ENCODE peak calls at places on chromosomes 13 and 19, in nine cellular contexts. H, T, R, A, W, C, L, K and P are unnamed samples. For H3K27me3, the result is how much of the 10 kb centered on the place peaks cover.

GRCh38 chr13:94454906-94455305 is 24.6 kb downstream of the DCT start:
- DNase-seq in H (no peak), T (no peak), R (no peak), A (no peak), W (no peak), C (no peak), L (no peak), K (no peak), P (no peak)

GRCh38 chr13:28753208-28753892 is 34.6 kb upstream of the SLC46A3 start:
- DNase-seq in H (peak), T (peak), R (peak), A (no peak), W (no peak), C (no peak), L (peak), K (peak), P (peak)

GRCh38 chr19:16899566-16900075 is 10.8 kb downstream of the F2RL3 start:
- DNase-seq in H (no peak), T (peak), R (no peak), A (peak), W (no peak), C (no peak), L (no peak), K (peak), P (peak)

GRCh38 chr13:26221399-26221720 is 754 bp downstream of the RNF6 start:
- DNase-seq in H (no peak), T (no peak), R (no peak), A (no peak), W (no peak), C (no peak), L (no peak), K (no peak), P (no peak)

GRCh38 chr13:26132756-26133155 is 80.9 kb upstream of the SHISA2 start:
- DNase-seq in H (no peak), T (peak), R (no peak), A (no peak), W (no peak), C (no peak), L (no peak), K (no peak), P (peak)

GRCh38 chr13:80562423-80562822 is 221.5 kb upstream of the SPRY2 start:
- DNase-seq in H (no peak), T (no peak), R (no peak), A (no peak), W (no peak), C (no peak), L (no peak), K (no peak), P (no peak)

GRCh38 chr13:51564252-51564651 is 20.0 kb upstream of the WDFY2 start:
- DNase-seq in H (no peak), T (peak), R (no peak), A (no peak), W (no peak), C (no peak), L (no peak), K (no peak), P (no peak)

GRCh38 chr13:110044521-110045200 is 258.3 kb upstream of the IRS2 start:
- DNase-seq in H (no peak), T (no peak), R (no peak), A (peak), W (no peak), C (no peak), L (no peak), K (no peak), P (no peak)

GRCh38 chr13:97855570-97855970 is 97.9 kb upstream of the IPO5 start:
- DNase-seq in H (peak), T (peak), R (no peak), A (peak), W (peak), C (peak), L (peak), K (no peak), P (peak)

GRCh38 chr13:72221276-72221962 is 354.4 kb upstream of the DACH1 start:
- DNase-seq in H (peak), T (peak), R (no peak), A (no peak), W (no peak), C (no peak), L (no peak), K (peak), P (peak)

GRCh38 chr19:17946965-17947784 is 14.4 kb downstream of the CCDC124 start:
- DNase-seq in H (no peak), T (peak), R (no peak), A (no peak), W (peak), C (no peak), L (no peak), K (no peak), P (no peak)

GRCh38 chr19:49271080-49271753 is 53.8 kb downstream of the SLC6A16 start:
- DNase-seq in H (no peak), T (no peak), R (no peak), A (no peak), W (no peak), C (no peak), L (no peak), K (no peak), P (no peak)

GRCh38 chr13:45406421-45406820 is 11.8 kb downstream of the SLC25A30 start:
- DNase-seq in H (no peak), T (no peak), R (no peak), A (no peak), W (no peak), C (no peak), L (no peak), K (no peak), P (no peak)

GRCh38 chr13:113947321-113948033 is 26.4 kb downstream of the C13orf46 start:
- DNase-seq in H (no peak), T (peak), R (no peak), A (no peak), W (no peak), C (peak), L (no peak), K (no peak), P (peak)

GRCh38 chr13:79456051-79456450 is 24.9 kb upstream of the NDFIP2 start:
- DNase-seq in H (no peak), T (no peak), R (no peak), A (no peak), W (no peak), C (no peak), L (no peak), K (no peak), P (no peak)

GRCh38 chr19:10258080-10258710 is 6.2 kb downstream of the MRPL4 start:
- DNase-seq in H (no peak), T (no peak), R (no peak), A (no peak), W (no peak), C (no peak), L (no peak), K (no peak), P (peak)

GRCh38 chr13:30034448-30034795 is 184.0 kb upstream of the UBL3 start:
- DNase-seq in H (no peak), T (no peak), R (no peak), A (no peak), W (no peak), C (no peak), L (no peak), K (no peak), P (no peak)

GRCh38 chr19:13953021-13953531 is 767 bp downstream of the DCAF15 start:
- DNase-seq in H (no peak), T (peak), R (no peak), A (no peak), W (no peak), C (no peak), L (no peak), K (no peak), P (no peak)

GRCh38 chr19:7516281-7516862 is 469 bp downstream of the ZNF358 start:
- DNase-seq in H (no peak), T (peak), R (no peak), A (no peak), W (no peak), C (peak), L (no peak), K (no peak), P (no peak)
- H3K4me3 ChIP-seq in H (peak), T (peak), R (peak), A (peak), W (no peak), C (peak), L (peak), K (peak), P (peak)

DNA sequence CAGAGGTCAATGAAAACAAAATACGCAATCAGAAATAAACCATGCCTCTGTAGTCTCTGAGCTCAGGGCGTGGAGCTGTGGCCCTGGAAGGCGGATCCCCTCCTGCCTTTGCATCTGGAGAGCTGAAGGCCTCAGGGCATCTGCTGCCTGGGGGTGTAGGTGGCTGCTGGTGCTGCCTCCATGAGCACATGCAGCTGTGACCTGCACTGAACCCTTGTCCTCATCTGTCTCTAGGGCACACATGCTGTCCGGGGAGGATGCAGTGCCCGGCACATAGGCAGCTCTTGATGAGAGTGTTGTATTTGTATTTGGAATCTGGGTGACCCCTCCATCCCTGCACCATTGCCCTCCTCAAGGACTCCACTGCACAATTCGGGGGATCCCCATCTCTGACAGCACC is 185.7 kb downstream of the TEX29 start:
- DNase-seq in H (no peak), T (peak), R (no peak), A (no peak), W (no peak), C (no peak), L (no peak), K (no peak), P (no peak)
- H3K27me3 ChIP-seq in H (under half), T (under half), R (half or more), A (under half), W (under half), C (under half), L (under half), K (under half), P (under half)

DNA sequence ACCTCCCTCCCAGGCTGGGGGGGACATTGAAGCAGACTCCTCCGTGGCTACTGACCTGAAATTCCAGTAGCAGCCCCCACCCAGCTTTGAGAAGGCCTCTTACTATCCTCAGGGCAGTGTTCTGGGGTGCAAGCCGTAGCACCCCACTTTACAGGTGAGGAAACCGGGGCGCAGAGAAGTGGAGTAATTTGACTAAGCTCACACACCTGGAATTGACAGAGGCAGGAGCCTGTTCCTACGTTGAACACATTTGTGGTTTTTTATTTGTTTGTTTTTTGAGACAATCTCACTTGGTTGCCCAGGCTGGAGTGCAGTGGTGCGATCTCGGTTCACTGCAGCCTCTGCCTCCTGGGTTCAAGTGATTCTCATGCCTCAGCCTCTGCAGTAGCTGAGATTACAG is 14.6 kb upstream of the S1PR4 start:
- DNase-seq in H (no peak), T (no peak), R (no peak), A (no peak), W (no peak), C (no peak), L (no peak), K (no peak), P (no peak)
- H3K4me3 ChIP-seq in H (no peak), T (no peak), R (no peak), A (no peak), W (no peak), C (no peak), L (no peak), K (no peak), P (no peak)

DNA sequence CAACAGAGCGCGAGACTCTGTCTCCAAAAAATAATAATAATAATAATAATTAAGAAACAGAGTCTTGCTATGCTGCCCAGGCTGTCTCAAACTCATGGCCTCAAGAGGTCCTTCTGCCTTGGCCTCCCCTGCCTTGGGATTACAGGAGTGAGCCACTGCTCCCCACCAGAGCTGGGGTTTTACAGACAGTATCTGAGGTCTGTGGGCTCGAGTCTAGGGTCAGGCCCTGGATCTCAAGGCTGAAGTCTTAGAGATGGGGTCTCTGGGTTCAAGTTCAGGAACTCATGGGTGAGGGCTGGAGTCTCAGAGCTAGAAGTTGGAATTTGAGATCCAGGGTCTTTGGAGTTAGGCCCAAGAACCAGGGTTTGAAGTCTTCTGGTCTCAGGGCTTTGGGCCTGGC is 3.5 kb downstream of the IL11 start:
- DNase-seq in H (no peak), T (no peak), R (no peak), A (no peak), W (no peak), C (no peak), L (no peak), K (no peak), P (no peak)
- H3K27me3 ChIP-seq in H (under half), T (under half), R (half or more), A (under half), W (under half), C (under half), L (under half), K (under half), P (under half)

GRCh38 chr19:38975861-38976271 is 324 bp upstream of the FBXO17 start:
- DNase-seq in H (no peak), T (peak), R (peak), A (no peak), W (no peak), C (peak), L (no peak), K (no peak), P (no peak)

GRCh38 chr19:38977445-38978314 is 2.1 kb upstream of the FBXO17 start:
- DNase-seq in H (no peak), T (peak), R (no peak), A (no peak), W (no peak), C (no peak), L (no peak), K (no peak), P (no peak)

GRCh38 chr19:38971672-38972071 is 3.9 kb downstream of the FBXO17 start:
- DNase-seq in H (no peak), T (no peak), R (no peak), A (no peak), W (no peak), C (no peak), L (no peak), K (no peak), P (no peak)

GRCh38 chr19:38975214-38975860 is at the start of gene FBXO17:
- DNase-seq in H (no peak), T (peak), R (peak), A (peak), W (no peak), C (peak), L (no peak), K (peak), P (peak)

DNA sequence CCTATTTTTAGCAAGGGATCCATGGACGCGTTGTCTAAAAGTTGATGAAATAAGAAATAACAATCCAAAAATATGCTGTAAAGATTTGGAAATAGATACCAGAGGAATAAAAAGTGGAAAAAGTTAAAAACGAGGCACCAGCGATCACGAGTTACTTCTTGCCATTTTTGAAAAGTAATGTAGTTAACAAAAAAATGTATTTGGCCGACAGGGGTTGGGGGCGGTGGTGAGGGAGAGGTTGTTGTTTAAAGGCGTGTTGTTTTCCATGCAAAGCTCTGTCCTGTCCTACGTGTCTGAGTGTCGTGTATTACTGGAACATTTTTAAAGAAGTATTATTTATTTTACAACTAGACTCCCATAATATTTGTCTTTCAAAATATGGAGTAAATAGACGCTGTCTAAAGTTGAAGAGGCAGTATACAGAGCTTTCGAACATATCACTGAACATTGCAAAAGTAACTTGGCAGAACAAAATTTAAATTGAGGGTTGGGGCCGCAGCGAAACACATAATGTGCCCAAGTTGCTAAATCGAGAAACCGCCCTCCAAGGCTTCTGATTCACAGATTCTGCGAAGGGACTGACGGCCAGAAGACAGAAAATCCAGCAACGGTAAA is 836 bp downstream of the FBXO17 start:
- DNase-seq in H (no peak), T (peak), R (no peak), A (peak), W (no peak), C (no peak), L (no peak), K (no peak), P (no peak)
- H3K4me3 ChIP-seq in H (peak), T (peak), R (peak), A (peak), W (no peak), C (peak), L (peak), K (peak), P (peak)

DNA sequence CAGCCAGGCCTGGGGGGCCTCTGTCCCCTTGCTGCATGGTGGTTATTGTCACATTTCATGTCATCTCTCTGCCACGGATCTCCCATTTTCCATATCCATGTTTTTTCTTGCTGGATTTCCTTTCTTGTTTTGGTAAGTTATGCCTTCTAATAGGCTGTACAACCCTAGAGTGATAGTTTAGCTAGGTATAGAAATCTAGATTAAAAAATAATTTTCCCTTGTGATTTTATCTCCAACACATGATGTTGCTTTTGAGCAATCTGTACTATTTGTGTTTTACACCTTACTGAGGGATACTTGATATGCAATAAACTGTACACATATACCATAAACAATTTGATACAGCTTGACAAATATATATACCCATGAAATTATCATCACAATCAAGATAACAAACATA is 17.0 kb downstream of the SOX1 start:
- DNase-seq in H (no peak), T (no peak), R (no peak), A (no peak), W (no peak), C (no peak), L (no peak), K (no peak), P (no peak)
- H3K27me3 ChIP-seq in H (under half), T (under half), R (half or more), A (under half), W (under half), C (under half), L (under half), K (under half), P (under half)

GRCh38 chr19:4181053-4181508 is 1.3 kb downstream of the SIRT6 start:
- DNase-seq in H (no peak), T (peak), R (no peak), A (no peak), W (no peak), C (no peak), L (no peak), K (no peak), P (no peak)
- H3K4me3 ChIP-seq in H (peak), T (peak), R (peak), A (peak), W (no peak), C (no peak), L (no peak), K (peak), P (no peak)